ENCODE peak calls at places on chromosomes 7 and 10, in nine cellular contexts. I, K, D, J, P, U, W, T and V are unnamed samples.
A peak's percentile ranks its signal among the peaks of the same experiment; 100 is the strongest.

GRCh38 chr7:80942261-80943041 is 23.6 kb upstream of the SEMA3C start:
- DNase-seq in U (no peak), P (peak; percentile 86), D (peak; percentile 99), W (no peak), I (no peak), J (no peak), K (peak; percentile 87), T (peak; percentile 90), V (no peak)

GRCh38 chr7:120229094-120229493 is 43.9 kb upstream of the KCND2 start:
- DNase-seq in U (no peak), D (no peak), T (no peak), W (no peak), K (no peak), J (no peak), I (no peak), P (no peak), V (no peak)

GRCh38 chr7:140867467-140868314 is 57.0 kb downstream of the BRAF start:
- DNase-seq in T (no peak), I (no peak), U (no peak), W (no peak), J (no peak), P (no peak), K (no peak), D (no peak), V (no peak)

GRCh38 chr10:124091646-124092269 is 1.6 kb downstream of the CHST15 start:
- DNase-seq in K (no peak), T (peak; percentile 41), D (no peak), W (no peak), J (peak; percentile 4), P (no peak), I (no peak), U (no peak), V (no peak)

GRCh38 chr10:58775960-58776574 is 263.4 kb downstream of the BICC1 start:
- DNase-seq in W (no peak), J (no peak), T (peak; percentile 37), K (no peak), D (peak; percentile 75), P (peak; percentile 37), I (no peak), U (no peak), V (no peak)

GRCh38 chr7:50869108-50869716 is 86.5 kb upstream of the GRB10 start:
- DNase-seq in T (peak; percentile 66), J (no peak), U (no peak), P (peak; percentile 25), K (peak; percentile 38), I (no peak), W (no peak), D (peak; percentile 92), V (no peak)

GRCh38 chr10:110226926-110227641 is 19.7 kb downstream of the MXI1 start:
- DNase-seq in D (peak; percentile 35), U (peak; percentile 68), P (no peak), I (no peak), J (peak; percentile 81), T (peak; percentile 86), W (peak; percentile 57), K (no peak), V (no peak)

GRCh38 chr7:149884016-149884415 is 10.2 kb downstream of the ATP6V0E2 start:
- DNase-seq in W (no peak), D (no peak), K (no peak), U (no peak), I (no peak), T (no peak), P (no peak), J (no peak), V (no peak)